ENCODE peak calls at places on chromosome 2, in six cellular contexts. K, R, N, J, T and U are unnamed samples.

GRCh38 chr2:38734299-38735058 is 16.7 kb downstream of the SRSF7 start:
- DNase-seq in K (no peak), R (no peak), T (no peak), N (no peak), J (no peak), U (no peak)

GRCh38 chr2:181955010-181955409 is 30.6 kb upstream of the PPP1R1C start:
- DNase-seq in K (no peak), N (no peak), R (no peak), J (peak; percentile 39), T (no peak), U (no peak)

GRCh38 chr2:205024822-205025518 is 479.7 kb downstream of the PARD3B start:
- DNase-seq in N (no peak), R (peak; percentile 66), T (no peak), J (peak; percentile 93), K (no peak), U (no peak)

GRCh38 chr2:64204716-64205115 is 60.5 kb upstream of the PELI1 start:
- DNase-seq in J (no peak), R (no peak), K (no peak), T (no peak), N (no peak), U (no peak)

GRCh38 chr2:8424997-8425900 is 256.6 kb upstream of the ID2 start:
- DNase-seq in T (no peak), K (no peak), N (no peak), R (no peak), J (no peak), U (no peak)

GRCh38 chr2:10400568-10400977 is 47.6 kb downstream of the ODC1 start:
- DNase-seq in J (no peak), N (no peak), K (no peak), T (no peak), R (no peak), U (no peak)

GRCh38 chr2:241354668-241355658 is 1.1 kb upstream of the FARP2 start:
- DNase-seq in N (peak; percentile 56), R (peak; percentile 96), T (peak; percentile 60), K (peak; percentile 51), J (peak; percentile 63), U (peak; percentile 69)

GRCh38 chr2:43399515-43400245 is 173.3 kb upstream of the ZFP36L2 start:
- DNase-seq in K (no peak), J (peak; percentile 13), N (no peak), R (no peak), T (no peak), U (no peak)

GRCh38 chr2:159153463-159153862 is 133.0 kb downstream of the WDSUB1 start:
- DNase-seq in N (no peak), K (no peak), J (no peak), R (no peak), T (no peak), U (no peak)

GRCh38 chr2:19753314-19753713 is 148.5 kb downstream of the TTC32 start:
- DNase-seq in R (no peak), N (no peak), J (no peak), K (no peak), T (no peak), U (no peak)

GRCh38 chr2:151339168-151339567 is 18.2 kb upstream of the TNFAIP6 start:
- DNase-seq in K (no peak), T (no peak), J (no peak), R (no peak), N (no peak), U (no peak)

GRCh38 chr2:106058469-106059137 is 135.5 kb downstream of the UXS1 start:
- DNase-seq in R (no peak), K (no peak), J (no peak), T (no peak), N (no peak), U (no peak)

GRCh38 chr2:20208487-20208882 is 16.4 kb downstream of the SDC1 start:
- DNase-seq in N (no peak), K (no peak), J (no peak), R (no peak), T (no peak), U (no peak)

GRCh38 chr2:71620116-71620515 is 166.8 kb downstream of the DYSF start:
- DNase-seq in J (no peak), K (no peak), R (no peak), N (no peak), T (no peak), U (no peak)

GRCh38 chr2:190563109-190563508 is 28.6 kb upstream of the NEMP2 start:
- DNase-seq in K (no peak), T (no peak), J (no peak), N (no peak), R (no peak), U (no peak)

GRCh38 chr2:27501042-27501441 is 4.4 kb downstream of the GCKR start:
- DNase-seq in N (no peak), J (no peak), T (no peak), K (no peak), R (peak; percentile 17), U (no peak)

GRCh38 chr2:9663008-9663879 is 32.4 kb upstream of the YWHAQ start:
- DNase-seq in T (no peak), K (no peak), N (no peak), R (no peak), J (no peak), U (no peak)

GRCh38 chr2:191853843-191854242 is 7.0 kb upstream of the CAVIN2 start:
- DNase-seq in N (no peak), T (no peak), K (no peak), J (no peak), R (no peak), U (no peak)

GRCh38 chr2:150271952-150272351 is 215.5 kb downstream of the RND3 start:
- DNase-seq in J (peak; percentile 8), N (no peak), R (no peak), K (no peak), T (no peak), U (no peak)

GRCh38 chr2:74314107-74314506 is 29.1 kb downstream of the SLC4A5 start:
- DNase-seq in N (no peak), J (no peak), T (no peak), R (no peak), K (no peak), U (no peak)

GRCh38 chr2:149617057-149617456 is 29.5 kb upstream of the MMADHC start:
- DNase-seq in J (no peak), N (no peak), R (no peak), T (no peak), K (no peak), U (no peak)

GRCh38 chr2:240498171-240498957 is 59.4 kb downstream of the ANKMY1 start:
- DNase-seq in R (no peak), T (no peak), N (no peak), J (no peak), K (no peak), U (no peak)